ENCODE peak calls at places on chromosomes 7 and 10, in four cellular contexts. N is SJSA1, I is breast epithelium, A is cardiac muscle cell. P is an unnamed sample.

GRCh38 chr10:21162948-21163347 is 265.8 kb upstream of the NEBL start:
- DNase-seq in A (no peak), N (no peak), I (no peak), P (no peak)

GRCh38 chr7:41164440-41164839 is 538.5 kb downstream of the INHBA start:
- DNase-seq in N (peak; percentile 45), A (no peak), I (no peak), P (no peak)

GRCh38 chr10:24341371-24341770 is 132.4 kb downstream of the KIAA1217 start:
- DNase-seq in I (no peak), N (no peak), A (no peak), P (no peak)

GRCh38 chr7:137476937-137477336 is 133.4 kb upstream of the PTN start:
- DNase-seq in A (no peak), I (no peak), N (no peak), P (no peak)

GRCh38 chr10:102814456-102814871 is 22.7 kb downstream of the CYP17A1 start:
- DNase-seq in A (no peak), N (peak; percentile 60), I (no peak), P (no peak)

GRCh38 chr7:112411186-112411795 is 39.0 kb upstream of the IFRD1 start:
- DNase-seq in A (peak; percentile 25), I (no peak), N (no peak), P (no peak)

GRCh38 chr7:149855368-149856305 is 17.5 kb downstream of the ZNF862 start:
- DNase-seq in A (peak; percentile 47), I (peak; percentile 55), N (peak; percentile 70), P (no peak)

GRCh38 chr10:50614444-50615137 is 9.2 kb downstream of the SGMS1 start:
- DNase-seq in N (no peak), I (no peak), A (peak; percentile 52), P (no peak)

DNA sequence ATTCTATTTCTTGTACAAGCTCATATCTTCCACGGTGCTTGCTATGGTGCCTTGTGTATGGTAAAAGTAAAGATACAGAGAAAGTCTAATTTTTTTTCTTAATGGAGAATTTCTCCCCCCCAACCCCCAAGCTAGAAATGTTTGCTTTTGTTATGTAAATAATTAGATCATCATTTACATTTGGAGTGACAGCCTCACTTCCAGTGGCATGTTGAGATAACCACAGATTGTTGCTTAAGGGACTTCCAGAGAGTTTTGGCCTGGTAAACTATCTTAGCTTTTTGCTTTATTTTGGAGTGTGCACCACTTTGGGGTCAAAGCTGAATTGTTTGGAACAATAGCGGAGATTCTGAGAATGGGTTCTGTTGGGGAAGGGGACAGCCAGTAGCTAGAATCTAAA is 129.7 kb downstream of the ZNF365 start:
- DNase-seq in N (no peak), I (no peak), A (no peak), P (no peak)
- H3K4me1 ChIP-seq in N (no peaks in the 10 kb centered on the region), I (no peaks in the 10 kb centered on the region), A (no peaks in the 10 kb centered on the region), P (no peaks in the 10 kb centered on the region)

DNA sequence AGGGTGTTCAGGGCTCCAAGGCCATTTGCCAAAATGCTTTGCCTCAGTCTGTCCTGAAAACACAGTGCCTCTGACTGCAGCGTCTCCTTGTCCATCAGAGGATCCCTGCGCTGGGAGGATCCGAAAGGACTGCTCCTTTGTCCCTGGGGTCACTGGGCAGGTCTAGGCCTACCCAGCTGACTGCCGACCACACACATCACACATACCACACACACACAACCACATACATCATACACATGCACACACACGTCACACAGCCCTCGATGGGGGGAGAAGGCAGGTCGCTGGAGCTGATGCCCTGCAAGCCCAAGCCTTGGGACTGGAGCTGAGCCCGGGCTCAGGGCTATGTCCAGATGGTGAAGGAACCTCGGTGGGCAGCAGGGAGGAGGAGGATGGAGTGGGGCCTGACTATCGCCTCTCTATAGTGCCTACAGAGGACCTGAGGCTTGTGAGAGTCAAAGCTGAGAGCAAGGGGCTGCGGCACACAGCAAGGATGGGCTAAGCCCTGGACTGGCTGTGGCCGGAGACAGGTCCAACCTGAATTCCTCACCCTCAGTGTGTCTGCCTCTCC is 29.1 kb downstream of the GPRIN2 start:
- DNase-seq in A (no peak), N (no peak), I (no peak), P (peak; percentile 67)
- H3K4me1 ChIP-seq in A (no peaks in the 10 kb centered on the region), N (peaks cover 54% of the 10 kb centered on the region), I (no peaks in the 10 kb centered on the region), P (peaks cover 9% of the 10 kb centered on the region)

GRCh38 chr10:110843796-110844616 is 27.7 kb upstream of the PDCD4 start:
- DNase-seq in N (no peak), A (no peak), I (no peak), P (no peak)

GRCh38 chr10:110847351-110847750 is 24.4 kb upstream of the PDCD4 start:
- DNase-seq in I (no peak), N (no peak), A (no peak), P (no peak)

GRCh38 chr10:110844617-110844881 is 27.2 kb upstream of the PDCD4 start:
- DNase-seq in N (no peak), I (no peak), A (no peak), P (no peak)

GRCh38 chr10:110845372-110845755 is 26.4 kb upstream of the PDCD4 start:
- DNase-seq in I (no peak), A (no peak), N (no peak), P (no peak)

GRCh38 chr10:110845756-110846620 is 25.7 kb upstream of the PDCD4 start:
- DNase-seq in A (no peak), N (no peak), I (peak; percentile 89), P (no peak)
- H3K4me1 ChIP-seq in A (peaks cover under 1% of the 10 kb centered on the region), N (peaks cover 10% of the 10 kb centered on the region), I (peaks cover 18% of the 10 kb centered on the region), P (no peaks in the 10 kb centered on the region)

GRCh38 chr10:112517381-112517976 is 70.5 kb downstream of the VTI1A start:
- DNase-seq in I (no peak), N (no peak), A (no peak), P (no peak)

GRCh38 chr10:112515852-112516251 is 68.8 kb downstream of the VTI1A start:
- DNase-seq in I (no peak), A (no peak), N (no peak), P (no peak)

GRCh38 chr10:112512294-112512693 is 65.3 kb downstream of the VTI1A start:
- DNase-seq in A (no peak), N (no peak), I (no peak), P (no peak)

GRCh38 chr10:112519129-112519761 is 72.2 kb downstream of the VTI1A start:
- DNase-seq in N (no peak), A (no peak), I (no peak), P (no peak)

DNA sequence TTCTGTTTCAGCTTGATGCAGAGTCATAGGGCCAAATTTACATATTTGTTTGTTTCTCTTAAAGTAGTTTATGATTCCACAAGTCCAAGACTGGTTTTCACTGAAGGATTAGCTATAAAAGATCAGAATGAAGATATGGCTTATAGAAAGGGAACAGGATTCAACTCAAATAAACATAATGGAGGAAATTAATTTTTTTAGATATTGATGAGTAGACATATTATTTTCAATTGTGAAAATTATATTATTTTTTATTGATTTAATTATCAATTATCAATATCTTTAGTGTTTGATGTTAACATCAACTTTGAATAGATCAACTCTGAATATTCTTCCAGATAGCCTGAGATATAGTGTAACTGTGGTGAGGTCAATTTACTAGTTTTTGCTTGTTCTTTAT is 68.1 kb downstream of the VTI1A start:
- DNase-seq in N (no peak), I (no peak), A (no peak), P (no peak)
- H3K4me1 ChIP-seq in N (peaks cover 4% of the 10 kb centered on the region), I (no peaks in the 10 kb centered on the region), A (no peaks in the 10 kb centered on the region), P (no peaks in the 10 kb centered on the region)

GRCh38 chr7:48087349-48087748 is 1.7 kb upstream of the UPP1 start:
- DNase-seq in I (no peak), N (peak; percentile 68), A (no peak), P (no peak)
- H3K4me1 ChIP-seq in I (no peaks in the 10 kb centered on the region), N (peaks cover 93% of the 10 kb centered on the region), A (no peaks in the 10 kb centered on the region), P (peaks cover 37% of the 10 kb centered on the region)

P was measured in ascending aorta.